ENCODE peak calls at places on chromosomes 7 and 10, in five cellular contexts. One of them, this sample, is unnamed.
A peak's percentile ranks its signal among the peaks of the same experiment; 100 is the strongest.

GRCh38 chr10:117090831-117091230 is 47.2 kb downstream of the VAX1 start:
- DNase-seq in prostate gland: no peak
- DNase-seq in kidney epithelial cell: no peak
- DNase-seq in MM.1S: no peak
- DNase-seq in psoas muscle: no peak
- DNase-seq in this sample: no peak

GRCh38 chr10:71694567-71694968 is 25.0 kb downstream of the C10orf105 start:
- DNase-seq in prostate gland: no peak
- DNase-seq in kidney epithelial cell: no peak
- DNase-seq in MM.1S: peak; percentile 59
- DNase-seq in psoas muscle: no peak
- DNase-seq in this sample: no peak

GRCh38 chr7:116802784-116803183 is 59.6 kb upstream of the CAPZA2 start:
- DNase-seq in prostate gland: no peak
- DNase-seq in kidney epithelial cell: no peak
- DNase-seq in MM.1S: peak; percentile 86
- DNase-seq in psoas muscle: no peak
- DNase-seq in this sample: peak; percentile 82

GRCh38 chr7:150379590-150380379 is 655 bp downstream of the ZNF775 start:
- DNase-seq in prostate gland: no peak
- DNase-seq in kidney epithelial cell: no peak
- DNase-seq in MM.1S: peak; percentile 67
- DNase-seq in psoas muscle: no peak
- DNase-seq in this sample: no peak

GRCh38 chr7:94355389-94355788 is 39.3 kb upstream of the COL1A2 start:
- DNase-seq in prostate gland: no peak
- DNase-seq in kidney epithelial cell: no peak
- DNase-seq in MM.1S: no peak
- DNase-seq in psoas muscle: no peak
- DNase-seq in this sample: no peak

GRCh38 chr10:15344876-15345285 is 26.2 kb downstream of the FAM171A1 start:
- DNase-seq in prostate gland: peak; percentile 60
- DNase-seq in kidney epithelial cell: no peak
- DNase-seq in MM.1S: no peak
- DNase-seq in psoas muscle: no peak
- DNase-seq in this sample: peak; percentile 38

GRCh38 chr10:28509286-28509685 is 23.6 kb upstream of the WAC start:
- DNase-seq in prostate gland: no peak
- DNase-seq in kidney epithelial cell: no peak
- DNase-seq in MM.1S: no peak
- DNase-seq in psoas muscle: no peak
- DNase-seq in this sample: no peak

GRCh38 chr7:107237451-107237850 is 68.6 kb downstream of the HBP1 start:
- DNase-seq in prostate gland: no peak
- DNase-seq in kidney epithelial cell: no peak
- DNase-seq in MM.1S: no peak
- DNase-seq in psoas muscle: no peak
- DNase-seq in this sample: no peak

GRCh38 chr7:46089281-46089680 is 168.2 kb upstream of the IGFBP3 start:
- DNase-seq in prostate gland: no peak
- DNase-seq in kidney epithelial cell: no peak
- DNase-seq in MM.1S: no peak
- DNase-seq in psoas muscle: no peak
- DNase-seq in this sample: no peak

GRCh38 chr7:111771638-111772037 is 209.3 kb upstream of the IMMP2L start:
- DNase-seq in prostate gland: no peak
- DNase-seq in kidney epithelial cell: no peak
- DNase-seq in MM.1S: no peak
- DNase-seq in psoas muscle: no peak
- DNase-seq in this sample: no peak

GRCh38 chr10:91410638-91411367 is 659 bp downstream of the HECTD2 start:
- DNase-seq in prostate gland: peak; percentile 37
- DNase-seq in kidney epithelial cell: no peak
- DNase-seq in MM.1S: peak; percentile 57
- DNase-seq in psoas muscle: no peak
- DNase-seq in this sample: no peak

GRCh38 chr10:129446182-129446581 is 20.9 kb upstream of the MGMT start:
- DNase-seq in prostate gland: no peak
- DNase-seq in kidney epithelial cell: no peak
- DNase-seq in MM.1S: no peak
- DNase-seq in psoas muscle: no peak
- DNase-seq in this sample: peak; percentile 32

GRCh38 chr10:68895041-68895440 is 6.1 kb upstream of the DDX50 start:
- DNase-seq in prostate gland: no peak
- DNase-seq in kidney epithelial cell: no peak
- DNase-seq in MM.1S: no peak
- DNase-seq in psoas muscle: no peak
- DNase-seq in this sample: no peak

GRCh38 chr7:80825499-80825898 is 93.4 kb downstream of the SEMA3C start:
- DNase-seq in prostate gland: no peak
- DNase-seq in kidney epithelial cell: no peak
- DNase-seq in MM.1S: peak; percentile 50
- DNase-seq in psoas muscle: no peak
- DNase-seq in this sample: no peak

GRCh38 chr7:46626261-46627037 is 705.4 kb upstream of the IGFBP3 start:
- DNase-seq in prostate gland: no peak
- DNase-seq in kidney epithelial cell: no peak
- DNase-seq in MM.1S: no peak
- DNase-seq in psoas muscle: no peak
- DNase-seq in this sample: no peak

GRCh38 chr10:78426181-78426580 is 392.5 kb downstream of the RPS24 start:
- DNase-seq in prostate gland: no peak
- DNase-seq in kidney epithelial cell: no peak
- DNase-seq in MM.1S: no peak
- DNase-seq in psoas muscle: no peak
- DNase-seq in this sample: no peak
- H3K27me3 ChIP-seq in prostate gland: no peaks in the 10 kb centered on the region
- H3K27me3 ChIP-seq in kidney epithelial cell: peaks cover 4% of the 10 kb centered on the region
- H3K27me3 ChIP-seq in MM.1S: no peaks in the 10 kb centered on the region
- H3K27me3 ChIP-seq in psoas muscle: no peaks in the 10 kb centered on the region
- H3K27me3 ChIP-seq in this sample: no peaks in the 10 kb centered on the region

DNA sequence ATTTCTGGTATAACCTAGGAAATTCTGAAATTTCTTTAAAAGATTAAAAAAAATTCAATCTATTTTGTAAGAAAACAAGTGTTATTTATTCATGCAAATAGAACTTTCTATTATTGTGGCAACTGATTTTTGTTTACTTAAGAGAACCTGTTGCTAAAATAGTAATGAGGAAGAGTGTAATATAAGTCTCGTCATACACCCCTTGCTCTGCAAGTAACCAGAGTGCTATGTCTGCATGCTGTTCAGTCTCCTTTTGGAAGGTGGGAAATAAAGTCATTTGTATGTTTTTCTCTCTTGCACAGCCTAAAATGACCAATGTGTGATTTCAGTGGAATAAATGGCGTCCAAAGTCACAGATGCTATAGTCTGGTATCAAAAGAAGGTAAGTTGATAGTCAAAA is 41.3 kb downstream of the PHTF2 start:
- DNase-seq in prostate gland: no peak
- DNase-seq in kidney epithelial cell: no peak
- DNase-seq in MM.1S: no peak
- DNase-seq in psoas muscle: no peak
- DNase-seq in this sample: no peak
- H3K27me3 ChIP-seq in prostate gland: no peaks in the 10 kb centered on the region
- H3K27me3 ChIP-seq in kidney epithelial cell: no peaks in the 10 kb centered on the region
- H3K27me3 ChIP-seq in MM.1S: no peaks in the 10 kb centered on the region
- H3K27me3 ChIP-seq in psoas muscle: no peaks in the 10 kb centered on the region
- H3K27me3 ChIP-seq in this sample: no peaks in the 10 kb centered on the region

DNA sequence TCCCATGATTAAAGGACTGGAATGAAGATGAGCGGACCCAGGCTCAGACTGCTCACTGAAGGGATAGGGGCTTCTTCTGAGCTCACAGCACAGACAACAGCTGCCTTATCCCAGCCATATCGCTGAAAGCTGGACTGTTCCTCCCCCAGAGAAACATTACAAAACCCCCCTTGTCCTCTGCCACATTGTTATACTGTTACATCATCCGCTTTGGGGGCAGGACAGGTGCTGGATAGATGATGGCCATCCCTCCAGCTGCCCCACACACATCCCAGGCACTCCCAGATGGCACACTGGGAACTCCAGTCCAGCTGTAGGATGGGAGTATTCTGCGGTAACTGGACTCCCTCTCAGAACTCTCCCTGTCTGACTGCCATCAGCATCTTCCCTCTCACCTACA is 58.7 kb upstream of the BTRC start:
- DNase-seq in prostate gland: no peak
- DNase-seq in kidney epithelial cell: no peak
- DNase-seq in MM.1S: no peak
- DNase-seq in psoas muscle: no peak
- DNase-seq in this sample: no peak
- H3K27me3 ChIP-seq in prostate gland: no peaks in the 10 kb centered on the region
- H3K27me3 ChIP-seq in kidney epithelial cell: peaks cover 68% of the 10 kb centered on the region
- H3K27me3 ChIP-seq in MM.1S: peaks cover 17% of the 10 kb centered on the region
- H3K27me3 ChIP-seq in psoas muscle: no peaks in the 10 kb centered on the region
- H3K27me3 ChIP-seq in this sample: peaks cover 78% of the 10 kb centered on the region

GRCh38 chr10:123972481-123973401 is 81.1 kb upstream of the CPXM2 start:
- DNase-seq in prostate gland: no peak
- DNase-seq in kidney epithelial cell: no peak
- DNase-seq in MM.1S: no peak
- DNase-seq in psoas muscle: no peak
- DNase-seq in this sample: no peak
- H3K27me3 ChIP-seq in prostate gland: peaks cover 23% of the 10 kb centered on the region
- H3K27me3 ChIP-seq in kidney epithelial cell: peaks cover 43% of the 10 kb centered on the region
- H3K27me3 ChIP-seq in MM.1S: peaks cover 19% of the 10 kb centered on the region
- H3K27me3 ChIP-seq in psoas muscle: peaks cover 31% of the 10 kb centered on the region
- H3K27me3 ChIP-seq in this sample: peaks cover 63% of the 10 kb centered on the region

DNA sequence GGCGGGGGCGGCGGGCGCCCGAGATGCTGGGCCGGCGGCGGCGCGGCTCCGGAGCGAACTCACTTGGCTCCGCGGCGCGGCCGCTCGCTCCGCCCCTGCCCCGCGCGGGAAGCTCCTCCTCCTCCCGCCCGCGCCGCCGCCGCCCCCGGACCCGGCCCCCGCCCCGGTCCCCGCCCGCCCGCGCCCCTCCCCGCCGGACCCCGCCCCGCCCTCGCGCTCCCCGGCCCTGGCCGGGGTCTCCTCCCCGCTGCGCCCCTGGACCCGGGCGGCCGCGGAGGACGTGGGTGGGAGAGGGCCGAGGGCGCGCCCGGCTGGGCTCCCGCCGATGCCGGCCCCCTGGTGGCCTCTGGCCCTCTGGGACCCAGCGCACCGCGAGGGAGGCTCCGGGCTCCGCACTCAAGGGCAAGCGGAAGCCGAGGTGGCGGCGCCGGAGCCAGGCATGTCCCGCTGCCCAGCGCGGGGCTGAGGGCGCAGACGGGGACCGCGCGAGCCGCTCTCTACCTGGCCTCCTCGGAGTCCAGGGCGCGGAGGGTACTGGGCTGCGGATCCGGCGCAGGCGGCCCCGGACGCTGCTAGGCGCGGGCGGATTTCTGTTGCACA is at the start of gene TCERG1L:
- DNase-seq in prostate gland: no peak
- DNase-seq in kidney epithelial cell: no peak
- DNase-seq in MM.1S: no peak
- DNase-seq in psoas muscle: no peak
- DNase-seq in this sample: no peak
- H3K27me3 ChIP-seq in prostate gland: peaks cover 2% of the 10 kb centered on the region
- H3K27me3 ChIP-seq in kidney epithelial cell: peaks cover 23% of the 10 kb centered on the region
- H3K27me3 ChIP-seq in MM.1S: peaks cover 1% of the 10 kb centered on the region
- H3K27me3 ChIP-seq in psoas muscle: peaks cover 25% of the 10 kb centered on the region
- H3K27me3 ChIP-seq in this sample: peaks cover 31% of the 10 kb centered on the region

GRCh38 chr10:101065479-101066145 is 3.8 kb downstream of the KAZALD1 start:
- DNase-seq in prostate gland: no peak
- DNase-seq in kidney epithelial cell: no peak
- DNase-seq in MM.1S: no peak
- DNase-seq in psoas muscle: no peak
- DNase-seq in this sample: no peak

GRCh38 chr10:101066890-101067355 is 5.1 kb downstream of the KAZALD1 start:
- DNase-seq in prostate gland: no peak
- DNase-seq in kidney epithelial cell: no peak
- DNase-seq in MM.1S: no peak
- DNase-seq in psoas muscle: no peak
- DNase-seq in this sample: no peak

GRCh38 chr10:101066146-101066889 is 4.5 kb downstream of the KAZALD1 start:
- DNase-seq in prostate gland: peak; percentile 66
- DNase-seq in kidney epithelial cell: no peak
- DNase-seq in MM.1S: peak; percentile 75
- DNase-seq in psoas muscle: peak; percentile 73
- DNase-seq in this sample: peak; percentile 30

GRCh38 chr10:101069441-101069840 is 7.7 kb downstream of the KAZALD1 start:
- DNase-seq in prostate gland: no peak
- DNase-seq in kidney epithelial cell: no peak
- DNase-seq in MM.1S: no peak
- DNase-seq in psoas muscle: no peak
- DNase-seq in this sample: no peak

GRCh38 chr10:101067356-101068083 is 5.7 kb downstream of the KAZALD1 start:
- DNase-seq in prostate gland: peak; percentile 78
- DNase-seq in kidney epithelial cell: no peak
- DNase-seq in MM.1S: peak; percentile 89
- DNase-seq in psoas muscle: peak; percentile 64
- DNase-seq in this sample: peak; percentile 55
- H3K27me3 ChIP-seq in prostate gland: no peaks in the 10 kb centered on the region
- H3K27me3 ChIP-seq in kidney epithelial cell: peaks cover 11% of the 10 kb centered on the region
- H3K27me3 ChIP-seq in MM.1S: no peaks in the 10 kb centered on the region
- H3K27me3 ChIP-seq in psoas muscle: peaks cover 4% of the 10 kb centered on the region
- H3K27me3 ChIP-seq in this sample: peaks cover 32% of the 10 kb centered on the region

GRCh38 chr10:133379152-133379800 is at the start of gene PAOX:
- DNase-seq in prostate gland: peak; percentile 66
- DNase-seq in kidney epithelial cell: no peak
- DNase-seq in MM.1S: peak; percentile 69
- DNase-seq in psoas muscle: peak; percentile 75
- DNase-seq in this sample: no peak

GRCh38 chr10:133377818-133378250 is 1.2 kb upstream of the PAOX start:
- DNase-seq in prostate gland: no peak
- DNase-seq in kidney epithelial cell: no peak
- DNase-seq in MM.1S: no peak
- DNase-seq in psoas muscle: no peak
- DNase-seq in this sample: no peak

GRCh38 chr10:133379801-133380666 is 972 bp downstream of the PAOX start:
- DNase-seq in prostate gland: no peak
- DNase-seq in kidney epithelial cell: no peak
- DNase-seq in MM.1S: no peak
- DNase-seq in psoas muscle: no peak
- DNase-seq in this sample: no peak

GRCh38 chr10:133377025-133377817 is 1.8 kb upstream of the PAOX start:
- DNase-seq in prostate gland: no peak
- DNase-seq in kidney epithelial cell: no peak
- DNase-seq in MM.1S: no peak
- DNase-seq in psoas muscle: no peak
- DNase-seq in this sample: no peak

GRCh38 chr10:133378251-133379096 is 588 bp upstream of the PAOX start:
- DNase-seq in prostate gland: peak; percentile 44
- DNase-seq in kidney epithelial cell: no peak
- DNase-seq in MM.1S: peak; percentile 59
- DNase-seq in psoas muscle: peak; percentile 72
- DNase-seq in this sample: no peak
- H3K27me3 ChIP-seq in prostate gland: no peaks in the 10 kb centered on the region
- H3K27me3 ChIP-seq in kidney epithelial cell: no peaks in the 10 kb centered on the region
- H3K27me3 ChIP-seq in MM.1S: peaks cover 10% of the 10 kb centered on the region
- H3K27me3 ChIP-seq in psoas muscle: no peaks in the 10 kb centered on the region
- H3K27me3 ChIP-seq in this sample: no peaks in the 10 kb centered on the region

This sample was measured in foreskin keratinocyte.